ENCODE peak calls at places on chromosomes 11 and 22, in seven cellular contexts. I is WERI-Rb-1, T is AG10803, P is body of pancreas, K is epithelial cell of esophagus, U is K562, B is HepG2. E is an unnamed sample.

GRCh38 chr11:131819845-131820244 is 449.4 kb downstream of the NTM start:
- DNase-seq in I (no peak), T (no peak), P (no peak), K (no peak), U (no peak), B (no peak), E (no peak)

GRCh38 chr22:21797444-21798221 is 62.0 kb upstream of the YPEL1 start:
- DNase-seq in I (no peak), T (peak), P (no peak), K (no peak), U (no peak), B (no peak), E (peak)

GRCh38 chr11:126718319-126718718 is 282.3 kb downstream of the KIRREL3 start:
- DNase-seq in I (no peak), T (peak), P (no peak), K (no peak), U (no peak), B (no peak), E (no peak)

GRCh38 chr11:71962428-71963038 is 33.7 kb downstream of the RNF121 start:
- DNase-seq in I (no peak), T (peak), P (no peak), K (no peak), U (no peak), B (no peak), E (peak)

GRCh38 chr22:38175206-38176118 is 6.2 kb downstream of the PLA2G6 start:
- DNase-seq in I (no peak), T (no peak), P (no peak), K (no peak), U (no peak), B (no peak), E (no peak)

GRCh38 chr11:71481101-71481960 is 28.3 kb downstream of the NADSYN1 start:
- DNase-seq in I (no peak), T (no peak), P (no peak), K (peak), U (no peak), B (no peak), E (no peak)

GRCh38 chr22:45240810-45241631 is at the start of gene KIAA0930:
- DNase-seq in I (peak), T (peak), P (peak), K (peak), U (peak), B (peak), E (peak)

GRCh38 chr22:28375761-28376534 is 303.7 kb downstream of the TTC28 start:
- DNase-seq in I (no peak), T (peak), P (no peak), K (no peak), U (no peak), B (no peak), E (peak)

GRCh38 chr11:134276396-134277175 is 407 bp downstream of the GLB1L3 start:
- DNase-seq in I (peak), T (no peak), P (no peak), K (no peak), U (no peak), B (no peak), E (no peak)

GRCh38 chr11:17476317-17477083 is at the start of gene ABCC8:
- DNase-seq in I (peak), T (no peak), P (no peak), K (no peak), U (no peak), B (no peak), E (no peak)

GRCh38 chr11:17477084-17477333 is 364 bp upstream of the ABCC8 start:
- DNase-seq in I (no peak), T (no peak), P (no peak), K (no peak), U (no peak), B (no peak), E (no peak)

GRCh38 chr11:17477361-17477760 is 716 bp upstream of the ABCC8 start:
- DNase-seq in I (no peak), T (no peak), P (no peak), K (no peak), U (no peak), B (no peak), E (no peak)

GRCh38 chr11:17478064-17478463 is 1.4 kb upstream of the ABCC8 start:
- DNase-seq in I (no peak), T (no peak), P (no peak), K (no peak), U (no peak), B (no peak), E (no peak)

GRCh38 chr11:17475666-17476316 is 854 bp downstream of the ABCC8 start:
- DNase-seq in I (peak), T (no peak), P (no peak), K (no peak), U (no peak), B (no peak), E (no peak)
- H3K4me3 ChIP-seq in I (peak), T (no peak), P (no peak), K (no peak), U (no peak), B (no peak), E (no peak)

GRCh38 chr22:17199131-17199731 is 20.0 kb downstream of the ADA2 start:
- DNase-seq in I (no peak), T (peak), P (no peak), K (no peak), U (no peak), B (no peak), E (peak)

GRCh38 chr22:17205432-17205831 is 13.8 kb downstream of the ADA2 start:
- DNase-seq in I (no peak), T (no peak), P (no peak), K (no peak), U (no peak), B (no peak), E (no peak)

GRCh38 chr22:17198188-17199130 is 20.8 kb downstream of the ADA2 start:
- DNase-seq in I (peak), T (no peak), P (no peak), K (no peak), U (peak), B (no peak), E (peak)

DNA sequence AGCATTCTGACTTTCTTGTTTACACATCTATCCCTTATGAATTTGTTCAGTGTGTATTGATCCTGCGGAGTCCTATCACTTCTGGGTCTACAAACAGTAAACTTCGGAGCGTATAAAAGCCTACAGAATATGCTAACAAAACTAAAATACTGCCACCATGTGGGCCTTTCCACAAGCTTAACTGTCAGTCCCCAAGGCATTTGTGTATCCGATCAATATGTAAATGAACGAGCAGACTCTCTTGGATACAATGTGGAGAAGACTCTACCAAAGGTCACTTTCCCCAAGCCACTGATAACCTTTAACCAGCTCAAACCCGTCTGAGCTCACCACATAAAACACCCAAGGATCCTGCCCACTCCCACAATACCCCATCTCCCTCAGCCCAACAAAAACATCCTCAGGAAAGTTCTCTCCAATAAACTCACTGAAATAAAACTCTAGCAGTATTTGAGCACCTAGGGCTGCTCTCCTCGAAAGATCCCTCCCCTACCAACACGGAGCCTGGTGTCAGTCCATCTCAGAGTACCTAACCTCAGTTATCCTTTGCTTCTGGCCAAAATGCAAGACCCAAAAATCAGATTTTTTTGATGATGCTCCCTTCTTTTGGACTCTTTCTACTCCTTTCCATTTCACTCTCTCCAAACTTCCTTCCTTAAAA is 17.8 kb downstream of the ADA2 start:
- DNase-seq in I (no peak), T (peak), P (peak), K (no peak), U (no peak), B (peak), E (peak)
- TF ChIP-seq CTCF in I (peak), T (peak), P (peak), K (no peak), U (peak), B (peak), E (peak)

DNA sequence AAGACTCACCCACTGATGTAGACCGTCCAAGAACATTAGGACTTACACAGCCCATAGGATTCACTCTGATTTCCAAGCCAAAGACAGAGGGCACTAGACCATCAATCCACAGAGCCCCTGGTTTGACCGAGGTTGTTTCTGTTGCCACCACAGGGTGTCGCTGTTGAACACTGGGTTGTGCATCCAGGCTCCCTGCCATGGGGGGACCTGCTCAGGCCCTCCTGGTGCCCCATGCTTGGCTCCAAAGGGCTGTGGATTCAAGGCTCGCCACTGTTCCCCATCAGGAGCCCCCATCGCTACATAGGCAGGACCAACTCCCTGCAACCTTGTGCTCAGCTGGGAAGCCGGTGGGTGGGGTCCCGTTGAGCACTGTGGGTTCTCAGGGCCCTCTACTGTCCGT is 128.0 kb upstream of the ANO1 start:
- DNase-seq in I (peak), T (no peak), P (no peak), K (peak), U (peak), B (peak), E (no peak)
- H3K4me3 ChIP-seq in I (no peak), T (no peak), P (no peak), K (no peak), U (no peak), B (no peak), E (no peak)

GRCh38 chr11:64484308-64485061 is 106.5 kb upstream of the SLC22A12 start:
- DNase-seq in I (no peak), T (no peak), P (no peak), K (no peak), U (no peak), B (no peak), E (no peak)

GRCh38 chr11:64492561-64492960 is 98.5 kb upstream of the SLC22A12 start:
- DNase-seq in I (no peak), T (no peak), P (no peak), K (no peak), U (no peak), B (no peak), E (no peak)

GRCh38 chr11:64490562-64491216 is 100.3 kb upstream of the SLC22A12 start:
- DNase-seq in I (no peak), T (no peak), P (no peak), K (no peak), U (no peak), B (no peak), E (no peak)

GRCh38 chr11:64485077-64485476 is 105.9 kb upstream of the SLC22A12 start:
- DNase-seq in I (no peak), T (no peak), P (no peak), K (no peak), U (no peak), B (no peak), E (no peak)

GRCh38 chr11:64489831-64490441 is 101.1 kb upstream of the SLC22A12 start:
- DNase-seq in I (peak), T (peak), P (peak), K (peak), U (peak), B (peak), E (peak)
- TF ChIP-seq CTCF in I (peak), T (peak), P (peak), K (peak), U (peak), B (peak), E (peak)

GRCh38 chr11:75565916-75566762 is 4.1 kb downstream of the SERPINH1 start:
- DNase-seq in I (no peak), T (no peak), P (no peak), K (no peak), U (no peak), B (no peak), E (no peak)
- H3K4me3 ChIP-seq in I (no peak), T (peak), P (no peak), K (no peak), U (no peak), B (peak), E (peak)

DNA sequence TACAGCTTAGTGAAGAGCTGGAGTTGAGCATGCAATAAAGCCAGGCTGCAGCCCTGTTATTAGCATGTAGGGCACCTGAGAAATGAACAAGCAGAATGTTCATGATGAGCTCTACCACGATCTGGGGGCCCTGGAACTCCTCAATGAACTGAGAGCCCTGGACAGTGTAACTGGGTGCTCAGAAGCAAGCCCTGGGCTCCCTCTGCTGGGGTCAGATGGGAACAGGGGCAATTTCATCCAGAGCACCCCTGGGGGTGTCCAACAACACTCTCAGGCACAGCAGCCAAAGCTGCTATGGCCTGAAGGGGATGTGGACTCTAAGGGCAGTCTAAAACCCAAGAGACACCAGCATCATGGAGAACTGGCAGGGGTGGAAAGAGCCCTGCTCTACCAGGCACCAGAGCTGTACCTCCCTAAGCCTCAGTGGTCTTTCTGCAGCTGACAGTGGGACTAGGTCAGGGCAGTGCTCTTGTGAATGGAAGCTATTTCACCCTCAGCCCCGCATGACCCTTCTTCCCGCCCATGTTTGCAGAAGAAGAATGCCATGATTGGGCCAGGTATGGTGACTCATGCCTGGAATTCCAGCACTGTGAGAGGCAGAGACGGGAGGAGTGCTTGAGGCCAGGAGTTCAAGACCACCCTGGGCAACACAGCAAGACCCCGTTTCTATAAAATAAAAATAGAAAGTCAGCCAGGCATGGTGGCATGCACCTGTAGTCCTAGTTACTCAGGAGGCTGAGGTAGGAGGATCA is 28.9 kb downstream of the THOC5 start:
- DNase-seq in I (peak), T (peak), P (peak), K (peak), U (peak), B (peak), E (peak)
- TF ChIP-seq CTCF in I (peak), T (peak), P (peak), K (peak), U (peak), B (peak), E (peak)

DNA sequence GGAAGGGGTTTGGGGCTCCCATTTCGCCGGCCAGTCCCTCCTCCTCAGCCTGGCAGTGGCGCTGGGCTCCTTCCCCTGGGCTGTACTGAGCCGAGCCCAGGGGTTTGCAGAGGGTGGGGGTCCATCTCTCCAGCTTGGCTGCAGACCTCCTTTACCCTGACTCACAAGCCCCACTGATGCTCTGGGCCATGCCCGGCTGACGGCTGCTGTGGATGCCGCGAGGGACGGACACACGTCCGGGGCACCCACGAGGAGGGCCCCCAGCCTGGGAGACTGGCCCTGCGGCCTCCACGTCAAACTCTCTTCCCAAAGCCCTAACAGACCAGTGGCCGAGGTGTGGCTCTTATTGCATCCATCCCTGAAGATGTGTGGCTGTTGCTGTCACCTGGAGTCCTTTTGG is 14.1 kb downstream of the PMM1 start:
- DNase-seq in I (no peak), T (no peak), P (no peak), K (no peak), U (no peak), B (no peak), E (no peak)
- H3K4me3 ChIP-seq in I (no peak), T (no peak), P (no peak), K (no peak), U (no peak), B (no peak), E (no peak)

DNA sequence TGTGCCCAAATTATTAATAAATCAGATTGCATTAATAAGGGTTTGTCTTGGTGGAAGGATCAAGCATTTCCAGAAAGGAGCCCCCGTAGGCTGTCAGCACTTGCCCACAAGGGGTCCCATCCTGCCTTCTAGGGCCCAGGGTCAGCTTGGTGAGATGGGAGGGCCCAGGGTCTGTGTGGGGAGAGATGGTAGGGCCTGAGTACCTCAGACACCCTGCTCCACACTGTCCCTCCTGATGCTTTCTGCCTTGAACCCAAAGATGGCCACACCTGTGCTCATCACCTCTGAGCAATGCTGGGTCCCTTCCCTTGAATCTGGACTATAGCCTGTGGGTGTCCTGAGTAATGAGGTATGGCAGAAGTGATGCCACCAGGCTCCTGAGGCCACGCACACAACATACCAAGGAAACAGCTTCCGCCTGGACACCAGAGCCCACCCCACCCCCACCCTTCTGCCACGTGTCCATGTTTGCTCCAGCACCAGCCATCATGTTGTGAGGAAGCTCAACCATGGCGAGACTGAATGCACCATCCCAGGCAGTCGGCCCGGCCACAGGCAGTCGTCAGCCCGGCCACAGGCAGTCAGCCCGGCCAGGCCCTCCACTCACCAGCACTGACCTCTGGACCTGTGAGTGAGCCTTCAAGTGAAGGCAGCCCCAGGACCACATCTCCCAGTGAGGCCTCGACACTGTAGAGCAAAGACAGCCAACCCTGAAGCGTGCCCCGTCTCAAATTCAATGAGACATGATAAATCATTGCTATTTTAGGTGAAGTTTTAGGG is 6.8 kb downstream of the BET1L start:
- DNase-seq in I (no peak), T (no peak), P (peak), K (no peak), U (no peak), B (no peak), E (no peak)
- TF ChIP-seq CTCF in I (no peak), T (no peak), P (no peak), K (no peak), U (no peak), B (no peak), E (no peak)

E was measured in fibroblast of pulmonary artery.